ENCODE peak calls at places on chromosome X, in seven cellular contexts. U is CD4-positive, alpha-beta T cell; T is stomach; E is GM13976; I is left ventricle myocardium inferior; R is WTC11; N is ovary. F is an unnamed sample.

GRCh38 chrX:14554132-14554715 is 24.9 kb downstream of the GLRA2 start:
- DNase-seq in U (no peak), T (no peak), E (no peak), I (no peak), R (no peak), N (peak), F (no peak)

GRCh38 chrX:38482183-38482582 is 79.2 kb upstream of the TSPAN7 start:
- DNase-seq in U (no peak), T (no peak), E (no peak), I (no peak), R (no peak), N (no peak), F (no peak)

GRCh38 chrX:11351375-11352295 is 58.4 kb downstream of the AMELX start:
- DNase-seq in U (no peak), T (peak), E (no peak), I (peak), R (no peak), N (peak), F (no peak)

GRCh38 chrX:103431316-103431715 is 55.0 kb downstream of the BEX3 start:
- DNase-seq in U (no peak), T (no peak), E (no peak), I (no peak), R (no peak), N (no peak), F (no peak)

GRCh38 chrX:78923198-78924015 is 21.8 kb upstream of the P2RY10 start:
- DNase-seq in U (no peak), T (no peak), E (peak), I (no peak), R (no peak), N (no peak), F (no peak)

GRCh38 chrX:108811891-108812290 is 75.5 kb upstream of the IRS4 start:
- DNase-seq in U (no peak), T (no peak), E (no peak), I (no peak), R (peak), N (no peak), F (no peak)

GRCh38 chrX:44874481-44875184 is 1.6 kb downstream of the KDM6A start:
- DNase-seq in U (no peak), T (peak), E (peak), I (no peak), R (no peak), N (peak), F (peak)

GRCh38 chrX:143632625-143633387 is 3.1 kb downstream of the SLITRK4 start:
- DNase-seq in U (no peak), T (no peak), E (no peak), I (no peak), R (no peak), N (no peak), F (no peak)

GRCh38 chrX:106612403-106612789 is 618 bp downstream of the RADX start:
- DNase-seq in U (no peak), T (no peak), E (peak), I (no peak), R (no peak), N (no peak), F (peak)

GRCh38 chrX:69116077-69116476 is 49.2 kb downstream of the PJA1 start:
- DNase-seq in U (no peak), T (no peak), E (no peak), I (no peak), R (no peak), N (no peak), F (no peak)

GRCh38 chrX:153530411-153531145 is 13.1 kb downstream of the ATP2B3 start:
- DNase-seq in U (no peak), T (no peak), E (no peak), I (no peak), R (no peak), N (no peak), F (no peak)

GRCh38 chrX:23668335-23668734 is 1.0 kb downstream of the PRDX4 start:
- DNase-seq in U (no peak), T (no peak), E (peak), I (no peak), R (no peak), N (no peak), F (no peak)

GRCh38 chrX:153523269-153523668 is 5.8 kb downstream of the ATP2B3 start:
- DNase-seq in U (no peak), T (no peak), E (no peak), I (no peak), R (no peak), N (no peak), F (no peak)

GRCh38 chrX:123475068-123475724 is 257.7 kb downstream of the THOC2 start:
- DNase-seq in U (no peak), T (no peak), E (no peak), I (no peak), R (no peak), N (no peak), F (no peak)

GRCh38 chrX:21691512-21692018 is 33.4 kb upstream of the KLHL34 start:
- DNase-seq in U (no peak), T (no peak), E (no peak), I (no peak), R (no peak), N (no peak), F (no peak)

GRCh38 chrX:153649915-153650782 is 3.1 kb downstream of the DUSP9 start:
- DNase-seq in U (no peak), T (no peak), E (no peak), I (no peak), R (no peak), N (peak), F (no peak)

GRCh38 chrX:148929686-148930085 is 429.3 kb downstream of the AFF2 start:
- DNase-seq in U (no peak), T (no peak), E (no peak), I (no peak), R (no peak), N (no peak), F (no peak)

GRCh38 chrX:120137439-120137838 is 21.0 kb upstream of the RHOXF2 start:
- DNase-seq in U (no peak), T (no peak), E (no peak), I (no peak), R (no peak), N (no peak), F (no peak)

GRCh38 chrX:29652484-29652883 is 562.9 kb upstream of the MAGEB2 start:
- DNase-seq in U (no peak), T (no peak), E (no peak), I (no peak), R (no peak), N (no peak), F (no peak)

GRCh38 chrX:23699636-23700194 is 32.4 kb downstream of the PRDX4 start:
- DNase-seq in U (no peak), T (no peak), E (peak), I (no peak), R (peak), N (peak), F (no peak)

GRCh38 chrX:98203800-98204199 is 1320.1 kb downstream of the RPA4 start:
- DNase-seq in U (no peak), T (no peak), E (no peak), I (no peak), R (no peak), N (no peak), F (no peak)

GRCh38 chrX:46374371-46374770 is 170.8 kb downstream of the ZNF674 start:
- DNase-seq in U (no peak), T (no peak), E (no peak), I (no peak), R (no peak), N (no peak), F (no peak)

GRCh38 chrX:109472939-109473713 is 8.8 kb downstream of the GUCY2F start:
- DNase-seq in U (no peak), T (no peak), E (peak), I (no peak), R (peak), N (no peak), F (no peak)

GRCh38 chrX:85391185-85391878 is 11.9 kb upstream of the POF1B start:
- DNase-seq in U (no peak), T (no peak), E (no peak), I (no peak), R (no peak), N (no peak), F (no peak)

GRCh38 chrX:76029385-76029784 is 143.5 kb upstream of the PBDC1 start:
- DNase-seq in U (no peak), T (no peak), E (no peak), I (no peak), R (no peak), N (no peak), F (no peak)

GRCh38 chrX:1392376-1393130 is 640 bp upstream of the SLC25A6 start:
- DNase-seq in U (no peak), T (peak), E (peak), I (peak), R (peak), N (peak), F (peak)

GRCh38 chrX:15619053-15619772 is 18.5 kb upstream of the ACE2 start:
- DNase-seq in U (no peak), T (no peak), E (no peak), I (no peak), R (no peak), N (no peak), F (peak)

GRCh38 chrX:37905436-37906147 is 58.2 kb upstream of the DYNLT3 start:
- DNase-seq in U (no peak), T (peak), E (no peak), I (no peak), R (peak), N (no peak), F (peak)

GRCh38 chrX:68252664-68253063 is 180.6 kb downstream of the OPHN1 start:
- DNase-seq in U (no peak), T (no peak), E (no peak), I (no peak), R (no peak), N (no peak), F (no peak)

GRCh38 chrX:115226929-115227328 is 7.0 kb downstream of the LRCH2 start:
- DNase-seq in U (no peak), T (no peak), E (no peak), I (no peak), R (peak), N (no peak), F (peak)

GRCh38 chrX:135484636-135485289 is 35.7 kb upstream of the INTS6L start:
- DNase-seq in U (no peak), T (no peak), E (peak), I (no peak), R (no peak), N (no peak), F (peak)

GRCh38 chrX:38864165-38864564 is 62.9 kb downstream of the MID1IP1 start:
- DNase-seq in U (no peak), T (no peak), E (no peak), I (no peak), R (no peak), N (no peak), F (no peak)

GRCh38 chrX:65596270-65596669 is 61.7 kb upstream of the LAS1L start:
- DNase-seq in U (peak), T (no peak), E (peak), I (no peak), R (no peak), N (peak), F (no peak)

GRCh38 chrX:65598559-65599147 is 64.1 kb upstream of the LAS1L start:
- DNase-seq in U (no peak), T (no peak), E (no peak), I (no peak), R (no peak), N (no peak), F (no peak)

GRCh38 chrX:65601126-65601525 is 66.3 kb upstream of the MSN start:
- DNase-seq in U (no peak), T (no peak), E (no peak), I (no peak), R (no peak), N (no peak), F (no peak)

GRCh38 chrX:65600106-65600505 is 65.5 kb upstream of the LAS1L start:
- DNase-seq in U (no peak), T (no peak), E (no peak), I (no peak), R (no peak), N (no peak), F (no peak)

GRCh38 chrX:65601530-65602281 is 65.7 kb upstream of the MSN start:
- DNase-seq in U (peak), T (peak), E (no peak), I (peak), R (no peak), N (peak), F (peak)
- TF ChIP-seq CTCF in U (no peak), T (no peak), E (no peak), I (peak), R (no peak), N (peak), F (no peak)

DNA sequence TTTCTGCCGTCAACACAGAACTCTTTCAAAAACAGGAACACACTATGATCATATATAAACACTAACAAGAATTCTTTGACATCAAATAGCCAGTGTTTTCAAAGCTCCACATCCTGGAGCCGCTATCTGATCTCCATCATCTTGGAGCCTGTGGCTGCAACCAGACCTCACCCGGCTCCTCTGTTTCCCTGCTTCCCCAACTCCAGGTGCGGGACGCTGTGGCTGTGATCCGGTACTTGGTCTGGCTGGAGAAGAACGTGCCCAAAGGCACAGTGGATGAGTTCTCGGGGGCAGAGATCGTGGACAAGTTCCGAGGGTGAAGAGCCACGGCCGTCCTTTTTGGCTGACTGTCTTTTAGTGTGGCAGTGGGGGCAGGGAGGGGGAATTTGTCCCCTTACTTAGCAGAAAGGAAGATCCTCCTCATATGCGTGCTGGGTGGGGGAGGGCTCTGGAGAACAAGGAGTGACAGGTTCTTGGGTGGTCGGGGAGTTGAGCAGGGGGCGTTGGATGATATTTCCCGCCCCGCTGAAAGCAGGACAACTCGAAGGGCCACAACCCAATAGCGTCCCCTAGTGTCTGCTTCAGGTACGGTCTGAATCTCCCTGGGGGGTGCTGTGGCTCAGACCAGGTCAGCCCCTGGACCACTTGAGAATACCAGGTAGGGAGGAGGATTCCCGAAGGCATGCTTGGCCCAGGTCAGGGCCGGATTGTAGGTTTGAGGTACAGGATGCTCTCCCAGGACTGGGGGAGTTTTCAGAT is 15.7 kb downstream of the XPNPEP2 start:
- DNase-seq in U (no peak), T (no peak), E (no peak), I (no peak), R (peak), N (no peak), F (no peak)
- TF ChIP-seq CTCF in U (no peak), T (no peak), E (peak), I (peak), R (peak), N (no peak), F (no peak)

DNA sequence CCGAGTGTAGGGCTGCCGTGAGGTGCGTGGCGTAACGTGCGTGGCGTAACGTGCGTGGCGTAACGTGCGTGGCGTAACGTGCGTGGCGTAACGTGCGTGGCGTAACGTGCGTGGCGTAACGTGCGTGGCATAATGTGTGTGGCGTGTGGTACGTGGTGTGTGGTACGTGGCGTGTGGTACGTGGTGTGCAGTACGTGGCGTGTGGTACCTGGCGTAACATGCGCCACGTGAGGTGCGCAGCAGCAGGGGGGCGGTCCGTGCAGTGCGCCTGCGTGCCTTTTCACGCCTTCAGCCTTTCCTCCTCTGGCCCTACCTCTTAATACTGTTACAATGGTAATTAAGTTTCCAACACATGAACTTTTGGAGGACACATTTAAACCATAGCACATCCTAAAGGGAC is at the start of gene TFDP3:
- DNase-seq in U (no peak), T (no peak), E (no peak), I (no peak), R (no peak), N (no peak), F (no peak)
- TF ChIP-seq CTCF in U (no peak), T (no peak), E (no peak), I (no peak), R (no peak), N (no peak), F (no peak)

GRCh38 chrX:140701480-140701879 is 8.1 kb upstream of the LINC00632 start:
- DNase-seq in U (no peak), T (no peak), E (no peak), I (no peak), R (no peak), N (no peak), F (no peak)
- TF ChIP-seq CTCF in U (peak), T (no peak), E (peak), I (peak), R (no peak), N (no peak), F (no peak)

GRCh38 chrX:8849945-8850344 is 48.8 kb upstream of the FAM9A start:
- DNase-seq in U (no peak), T (no peak), E (no peak), I (no peak), R (no peak), N (no peak), F (no peak)
- TF ChIP-seq CTCF in U (no peak), T (no peak), E (no peak), I (no peak), R (no peak), N (no peak), F (no peak)

GRCh38 chrX:8868906-8869305 is 67.7 kb upstream of the FAM9A start:
- DNase-seq in U (no peak), T (no peak), E (no peak), I (no peak), R (no peak), N (no peak), F (no peak)
- TF ChIP-seq CTCF in U (no peak), T (no peak), E (no peak), I (peak), R (no peak), N (no peak), F (no peak)

GRCh38 chrX:41561045-41561444 is 113.9 kb downstream of the NYX start:
- DNase-seq in U (no peak), T (no peak), E (peak), I (no peak), R (no peak), N (peak), F (no peak)

GRCh38 chrX:41556958-41557357 is 109.8 kb downstream of the NYX start:
- DNase-seq in U (no peak), T (no peak), E (no peak), I (no peak), R (no peak), N (no peak), F (no peak)

GRCh38 chrX:41559235-41559634 is 112.1 kb downstream of the NYX start:
- DNase-seq in U (no peak), T (no peak), E (no peak), I (no peak), R (no peak), N (no peak), F (no peak)

GRCh38 chrX:41559662-41560061 is 112.5 kb downstream of the NYX start:
- DNase-seq in U (no peak), T (no peak), E (no peak), I (no peak), R (no peak), N (peak), F (no peak)

DNA sequence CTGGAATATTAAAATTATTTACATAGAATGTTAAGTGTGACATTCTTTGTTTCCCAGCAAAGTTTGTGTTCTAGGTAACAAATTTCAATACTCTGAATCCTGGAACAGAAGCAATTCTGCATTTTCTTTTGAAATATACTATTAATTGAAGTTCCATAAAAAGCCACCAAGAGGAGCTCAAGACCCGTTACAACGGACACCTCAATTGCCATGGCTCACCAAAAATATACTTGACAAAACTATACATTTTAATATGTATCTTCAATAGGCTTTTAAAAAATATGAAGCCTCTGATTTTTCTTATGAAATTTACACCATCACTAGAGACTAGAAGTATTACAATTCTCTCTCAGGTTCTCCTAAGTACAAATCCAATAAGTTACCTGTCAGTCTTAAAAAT is 111.4 kb downstream of the NYX start:
- DNase-seq in U (no peak), T (no peak), E (peak), I (no peak), R (no peak), N (no peak), F (no peak)
- TF ChIP-seq CTCF in U (peak), T (no peak), E (peak), I (peak), R (no peak), N (no peak), F (no peak)

GRCh38 chrX:2685886-2686285 is 5.2 kb upstream of the CD99 start:
- DNase-seq in U (no peak), T (no peak), E (no peak), I (no peak), R (no peak), N (no peak), F (no peak)
- TF ChIP-seq CTCF in U (no peak), T (no peak), E (no peak), I (no peak), R (no peak), N (no peak), F (no peak)

GRCh38 chrX:4268676-4269075 is 555.2 kb upstream of the PRKX start:
- DNase-seq in U (no peak), T (no peak), E (no peak), I (no peak), R (peak), N (no peak), F (no peak)
- TF ChIP-seq CTCF in U (no peak), T (no peak), E (no peak), I (no peak), R (no peak), N (no peak), F (no peak)

GRCh38 chrX:9885150-9885549 is 82.0 kb upstream of the CLDN34 start:
- DNase-seq in U (peak), T (peak), E (peak), I (peak), R (peak), N (peak), F (peak)
- TF ChIP-seq CTCF in U (peak), T (no peak), E (peak), I (peak), R (peak), N (no peak), F (peak)

F was measured in Calu3.